ENCODE peak calls at places on chromosomes 12 and 14, in eight cellular contexts. E is body of pancreas, T is A549, L is GM23338, A is astrocyte, G is right lobe of liver, O is heart left ventricle, N is stomach. M is an unnamed sample.

GRCh38 chr12:6830286-6830892 is 2.2 kb downstream of the P3H3 start:
- DNase-seq in E (no peak), T (no peak), L (no peak), A (no peak), G (peak; percentile 52), O (no peak), N (no peak), M (no peak)

GRCh38 chr12:109813810-109814416 is 19.3 kb downstream of the TRPV4 start:
- DNase-seq in E (no peak), T (no peak), L (no peak), A (no peak), G (no peak), O (no peak), N (no peak), M (no peak)

GRCh38 chr14:80933282-80933681 is 8.3 kb downstream of the CEP128 start:
- DNase-seq in E (no peak), T (no peak), L (no peak), A (no peak), G (no peak), O (no peak), N (no peak), M (no peak)

GRCh38 chr12:76863005-76863670 is 15.7 kb downstream of the CSRP2 start:
- DNase-seq in E (no peak), T (no peak), L (no peak), A (peak; percentile 93), G (no peak), O (no peak), N (no peak), M (no peak)

GRCh38 chr14:51908086-51908485 is 47.7 kb downstream of the GNG2 start:
- DNase-seq in E (no peak), T (no peak), L (no peak), A (no peak), G (no peak), O (no peak), N (no peak), M (no peak)

GRCh38 chr14:54570047-54570446 is 3.1 kb downstream of the SAMD4A start:
- DNase-seq in E (no peak), T (no peak), L (no peak), A (no peak), G (no peak), O (no peak), N (no peak), M (no peak)

GRCh38 chr12:45232771-45233372 is 17.0 kb downstream of the ANO6 start:
- DNase-seq in E (peak; percentile 64), T (peak; percentile 92), L (peak; percentile 83), A (peak; percentile 98), G (no peak), O (peak; percentile 28), N (peak; percentile 27), M (no peak)

GRCh38 chr14:96053600-96054381 is 14.6 kb downstream of the C14orf132 start:
- DNase-seq in E (peak; percentile 59), T (no peak), L (no peak), A (peak; percentile 100), G (no peak), O (peak; percentile 66), N (no peak), M (peak; percentile 63)

GRCh38 chr12:15472036-15472435 is 149.7 kb downstream of the PTPRO start:
- DNase-seq in E (peak; percentile 4), T (no peak), L (no peak), A (no peak), G (no peak), O (no peak), N (no peak), M (no peak)

GRCh38 chr12:88934163-88934747 is 354.0 kb upstream of the KITLG start:
- DNase-seq in E (no peak), T (no peak), L (no peak), A (peak; percentile 71), G (no peak), O (no peak), N (no peak), M (no peak)

GRCh38 chr12:1499351-1499750 is 95.0 kb downstream of the FBXL14 start:
- DNase-seq in E (no peak), T (no peak), L (no peak), A (peak; percentile 23), G (no peak), O (no peak), N (no peak), M (no peak)

GRCh38 chr12:45633733-45634132 is 95.8 kb upstream of the ARID2 start:
- DNase-seq in E (no peak), T (no peak), L (no peak), A (no peak), G (no peak), O (no peak), N (no peak), M (no peak)

GRCh38 chr12:124722871-124723270 is 140.8 kb downstream of the SCARB1 start:
- DNase-seq in E (no peak), T (no peak), L (no peak), A (no peak), G (no peak), O (no peak), N (no peak), M (no peak)

GRCh38 chr12:121001841-121002483 is 14.3 kb downstream of the C12orf43 start:
- DNase-seq in E (no peak), T (no peak), L (no peak), A (no peak), G (no peak), O (no peak), N (no peak), M (peak; percentile 20)

GRCh38 chr12:121004253-121004815 is 12.0 kb downstream of the C12orf43 start:
- DNase-seq in E (no peak), T (no peak), L (no peak), A (no peak), G (no peak), O (no peak), N (peak; percentile 66), M (no peak)

GRCh38 chr12:121001060-121001459 is 15.2 kb downstream of the C12orf43 start:
- DNase-seq in E (no peak), T (no peak), L (no peak), A (no peak), G (no peak), O (no peak), N (no peak), M (no peak)

GRCh38 chr12:121005346-121005815 is 10.9 kb downstream of the C12orf43 start:
- DNase-seq in E (peak; percentile 53), T (no peak), L (peak; percentile 87), A (no peak), G (no peak), O (no peak), N (peak; percentile 75), M (no peak)

GRCh38 chr12:121003650-121004049 is 12.6 kb downstream of the C12orf43 start:
- DNase-seq in E (peak; percentile 30), T (no peak), L (peak; percentile 73), A (no peak), G (no peak), O (no peak), N (peak; percentile 61), M (no peak)
- TF ChIP-seq CTCF in E (no peak), T (peak; percentile 36), L (peak; percentile 54), A (no peak), G (peak; percentile 19), O (no peak), N (no peak), M (no peak)

GRCh38 chr14:30251557-30252100 is 307.3 kb upstream of the G2E3 start:
- DNase-seq in E (no peak), T (no peak), L (no peak), A (no peak), G (no peak), O (no peak), N (no peak), M (no peak)
- H3K27ac ChIP-seq in E (no peak overlapping the region), T (no peak overlapping the region), L (no peak overlapping the region), A (no peak overlapping the region), G (no peak overlapping the region), O (no peak overlapping the region), N (no peak overlapping the region), M (no peak overlapping the region)

GRCh38 chr14:22814945-22815713 is at the start of gene SLC7A7:
- DNase-seq in E (no peak), T (peak; percentile 38), L (peak; percentile 15), A (no peak), G (no peak), O (no peak), N (no peak), M (peak; percentile 41)

GRCh38 chr14:22814373-22814772 is 862 bp downstream of the SLC7A7 start:
- DNase-seq in E (no peak), T (no peak), L (no peak), A (no peak), G (no peak), O (no peak), N (no peak), M (no peak)

GRCh38 chr14:22812744-22813143 is 2.5 kb downstream of the SLC7A7 start:
- DNase-seq in E (no peak), T (no peak), L (peak; percentile 57), A (no peak), G (no peak), O (no peak), N (no peak), M (no peak)

GRCh38 chr14:22811752-22812151 is 3.5 kb downstream of the SLC7A7 start:
- DNase-seq in E (no peak), T (no peak), L (no peak), A (no peak), G (no peak), O (no peak), N (no peak), M (no peak)

DNA sequence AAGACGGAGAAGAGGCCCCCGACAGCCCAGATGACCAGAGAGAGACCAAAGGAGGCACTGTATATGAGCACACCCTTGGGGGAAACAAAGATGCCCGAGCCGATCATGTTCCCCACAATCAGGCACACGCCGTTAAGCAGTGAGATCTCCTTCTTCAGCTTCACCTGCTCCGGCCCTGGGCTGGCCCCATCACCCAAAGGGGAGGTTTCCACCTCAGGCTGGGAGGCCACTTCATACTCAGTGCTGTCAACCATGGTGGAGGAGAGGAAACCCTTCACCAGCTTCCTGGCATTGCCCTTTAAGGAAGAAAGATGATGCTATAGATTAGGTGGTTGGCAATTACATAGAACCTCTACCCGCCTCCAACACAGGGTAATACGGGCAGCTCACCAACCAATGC is 2.1 kb downstream of the SLC7A7 start:
- DNase-seq in E (no peak), T (no peak), L (no peak), A (no peak), G (no peak), O (no peak), N (no peak), M (no peak)
- H3K4me1 ChIP-seq in E (peaks cover 21% of the 10 kb centered on the region), T (peaks cover 36% of the 10 kb centered on the region), L (peaks cover 22% of the 10 kb centered on the region), A (no peaks in the 10 kb centered on the region), G (no peaks in the 10 kb centered on the region), O (peaks cover 11% of the 10 kb centered on the region), N (peaks cover 10% of the 10 kb centered on the region), M (peaks cover under 1% of the 10 kb centered on the region)

GRCh38 chr12:62600038-62600437 is 133.4 kb downstream of the MON2 start:
- DNase-seq in E (no peak), T (no peak), L (peak; percentile 46), A (no peak), G (no peak), O (no peak), N (no peak), M (no peak)
- TF ChIP-seq CTCF in E (no peak), T (peak; percentile 18), L (peak; percentile 52), A (peak; percentile 28), G (no peak), O (no peak), N (no peak), M (no peak)

GRCh38 chr14:105091335-105092123 is 26.3 kb upstream of the GPR132 start:
- DNase-seq in E (peak; percentile 92), T (peak; percentile 93), L (no peak), A (no peak), G (peak; percentile 95), O (peak; percentile 87), N (peak; percentile 94), M (peak; percentile 85)
- H3K27ac ChIP-seq in E (peak overlapping the region; percentile 88), T (peak overlapping the region; percentile 98), L (no peak overlapping the region), A (no peak overlapping the region), G (peak overlapping the region; percentile 43), O (peak overlapping the region; percentile 92), N (peak overlapping the region; percentile 95), M (peak overlapping the region; percentile 84)